ENCODE peak calls at places on chromosomes 12 and 14, in four cellular contexts. I is IMR-90, C is neuronal stem cell, J is H1. X is an unnamed sample.

GRCh38 chr12:57737467-57738141 is 938 bp downstream of the AGAP2 start:
- DNase-seq in I (peak; percentile 7), C (no peak), J (peak; percentile 71), X (no peak)

GRCh38 chr14:73610692-73611091 is 1.6 kb upstream of the ACOT6 start:
- DNase-seq in I (peak; percentile 22), C (no peak), J (no peak), X (no peak)

GRCh38 chr14:94368956-94369355 is 19.4 kb downstream of the SERPINA1 start:
- DNase-seq in I (no peak), C (no peak), J (no peak), X (no peak)

GRCh38 chr12:14167005-14167628 is 185.7 kb upstream of the GRIN2B start:
- DNase-seq in I (peak; percentile 41), C (peak; percentile 66), J (peak; percentile 76), X (peak; percentile 17)

GRCh38 chr12:95131589-95132335 is 58.3 kb upstream of the NR2C1 start:
- DNase-seq in I (no peak), C (no peak), J (no peak), X (no peak)

GRCh38 chr12:108123382-108123781 is 5.7 kb upstream of the WSCD2 start:
- DNase-seq in I (no peak), C (no peak), J (no peak), X (no peak)

GRCh38 chr14:75875958-75876357 is 105.8 kb downstream of the TGFB3 start:
- DNase-seq in I (no peak), C (no peak), J (no peak), X (no peak)

GRCh38 chr14:64970776-64971451 is 1.2 kb downstream of the RAB15 start:
- DNase-seq in I (peak; percentile 6), C (no peak), J (no peak), X (peak; percentile 71)

GRCh38 chr14:94383777-94384176 is 4.6 kb downstream of the SERPINA1 start:
- DNase-seq in I (no peak), C (no peak), J (peak; percentile 32), X (no peak)

GRCh38 chr12:88833641-88834116 is 253.4 kb upstream of the KITLG start:
- DNase-seq in I (peak; percentile 20), C (no peak), J (no peak), X (no peak)

GRCh38 chr12:52552055-52552454 is 890 bp downstream of the KRT71 start:
- DNase-seq in I (no peak), C (no peak), J (no peak), X (no peak)

GRCh38 chr14:29554335-29554734 is 373.3 kb downstream of the PRKD1 start:
- DNase-seq in I (no peak), C (no peak), J (no peak), X (no peak)

GRCh38 chr12:123934016-123934620 is 38.5 kb downstream of the CCDC92 start:
- DNase-seq in I (no peak), C (no peak), J (no peak), X (no peak)

GRCh38 chr14:79074501-79074900 is 904.3 kb downstream of the NRXN3 start:
- DNase-seq in I (no peak), C (no peak), J (no peak), X (peak; percentile 54)

GRCh38 chr14:93975791-93976476 is 436 bp downstream of the ASB2 start:
- DNase-seq in I (no peak), C (no peak), J (no peak), X (no peak)

GRCh38 chr14:59417301-59417700 is 47.9 kb downstream of the GPR135 start:
- DNase-seq in I (no peak), C (no peak), J (no peak), X (no peak)
- H3K27ac ChIP-seq in I (no peak overlapping the region), C (no peak overlapping the region), J (no peak overlapping the region), X (no peak overlapping the region)

GRCh38 chr14:90624228-90624627 is 192.0 kb downstream of the TTC7B start:
- DNase-seq in I (peak; percentile 62), C (no peak), J (no peak), X (peak; percentile 61)
- H3K14ac ChIP-seq in I (no peak overlapping the region), C (no peak overlapping the region), J (no peak overlapping the region), X (no peak overlapping the region)

DNA sequence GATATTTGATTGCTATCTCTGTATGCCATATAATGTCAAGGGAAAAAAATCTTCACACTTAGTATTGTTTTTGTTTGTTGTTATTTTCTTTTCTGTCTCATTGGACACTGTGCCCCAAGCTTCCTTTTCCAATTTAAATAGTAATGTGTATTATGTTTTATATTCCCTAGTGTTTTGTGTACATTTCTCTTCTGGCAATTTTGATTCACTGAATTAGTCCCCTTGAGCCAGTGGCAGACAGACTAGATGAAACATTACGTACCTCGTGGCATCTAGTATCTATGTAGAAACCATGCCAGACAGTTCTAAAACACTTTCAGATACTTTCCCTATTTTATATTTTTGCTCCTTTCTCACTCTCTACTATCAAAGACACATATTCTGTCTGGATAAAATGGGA is at the start of gene OR6C1:
- DNase-seq in I (no peak), C (no peak), J (no peak), X (no peak)
- H3K27ac ChIP-seq in I (no peak within 1 kb of the TSS), C (no peak within 1 kb of the TSS), J (no peak within 1 kb of the TSS), X (no peak within 1 kb of the TSS)

GRCh38 chr12:120687570-120688289 is 781 bp downstream of the MLEC start:
- DNase-seq in I (no peak), C (no peak), J (no peak), X (no peak)
- H3K14ac ChIP-seq in I (peak overlapping the region; percentile 30), C (peak overlapping the region; percentile 72), J (no peak overlapping the region), X (peak overlapping the region; percentile 89)

GRCh38 chr12:56150563-56150962 is 1.8 kb upstream of the MYL6B start:
- DNase-seq in I (peak; percentile 43), C (no peak), J (no peak), X (peak; percentile 29)

GRCh38 chr12:56145218-56145617 is 7.2 kb upstream of the MYL6B start:
- DNase-seq in I (no peak), C (no peak), J (no peak), X (no peak)

GRCh38 chr12:56143225-56143624 is 9.2 kb upstream of the MYL6B start:
- DNase-seq in I (no peak), C (no peak), J (no peak), X (no peak)

GRCh38 chr12:56143870-56144269 is 8.5 kb upstream of the MYL6B start:
- DNase-seq in I (no peak), C (no peak), J (no peak), X (no peak)

DNA sequence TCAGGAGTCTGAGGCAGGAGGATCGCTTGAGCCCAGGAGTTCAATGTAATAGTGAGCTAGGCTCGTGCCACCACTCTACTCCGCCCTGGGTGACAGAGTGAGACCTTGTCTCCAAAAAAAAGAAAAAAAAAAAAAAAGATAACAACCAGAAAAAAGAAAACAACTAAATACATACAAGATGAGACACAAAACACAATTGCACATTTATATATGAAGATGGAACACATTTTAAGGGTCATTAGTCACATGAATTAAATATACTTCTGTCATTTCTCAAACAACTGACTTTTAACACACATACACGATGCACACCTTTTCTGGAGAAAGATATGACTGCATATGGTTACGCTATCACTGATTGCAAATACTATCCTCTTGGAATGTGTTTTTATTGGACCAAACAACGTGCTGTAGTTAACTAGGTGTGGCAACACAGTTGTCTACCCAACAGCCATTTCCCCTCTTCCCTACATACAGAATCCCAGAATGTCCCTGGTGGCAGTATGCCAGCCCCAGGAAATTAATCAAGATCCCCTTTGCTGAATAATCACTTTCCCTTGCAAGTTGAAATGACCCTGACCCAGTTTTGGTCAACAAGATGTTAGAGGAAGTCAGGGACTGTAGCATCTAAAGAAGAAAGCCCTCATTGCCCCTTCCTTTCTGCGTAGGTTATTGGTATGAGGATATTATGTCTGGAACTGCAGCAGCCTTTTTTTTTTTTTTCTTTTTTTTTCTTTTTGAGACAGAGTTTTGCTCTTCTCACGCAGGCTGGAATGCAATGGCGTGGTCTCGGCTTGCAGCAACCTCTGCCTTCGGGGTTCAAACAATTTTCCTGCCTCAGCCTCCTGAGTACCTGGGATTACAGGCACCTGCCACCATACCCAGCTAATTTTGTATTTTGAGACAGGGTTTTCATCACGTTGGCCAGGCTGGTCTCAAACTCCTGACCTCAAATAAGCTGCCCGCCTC is 5.6 kb upstream of the MYL6B start:
- DNase-seq in I (no peak), C (no peak), J (no peak), X (peak; percentile 78)
- H3K27ac ChIP-seq in I (no peak overlapping the region), C (no peak overlapping the region), J (no peak overlapping the region), X (no peak overlapping the region)

DNA sequence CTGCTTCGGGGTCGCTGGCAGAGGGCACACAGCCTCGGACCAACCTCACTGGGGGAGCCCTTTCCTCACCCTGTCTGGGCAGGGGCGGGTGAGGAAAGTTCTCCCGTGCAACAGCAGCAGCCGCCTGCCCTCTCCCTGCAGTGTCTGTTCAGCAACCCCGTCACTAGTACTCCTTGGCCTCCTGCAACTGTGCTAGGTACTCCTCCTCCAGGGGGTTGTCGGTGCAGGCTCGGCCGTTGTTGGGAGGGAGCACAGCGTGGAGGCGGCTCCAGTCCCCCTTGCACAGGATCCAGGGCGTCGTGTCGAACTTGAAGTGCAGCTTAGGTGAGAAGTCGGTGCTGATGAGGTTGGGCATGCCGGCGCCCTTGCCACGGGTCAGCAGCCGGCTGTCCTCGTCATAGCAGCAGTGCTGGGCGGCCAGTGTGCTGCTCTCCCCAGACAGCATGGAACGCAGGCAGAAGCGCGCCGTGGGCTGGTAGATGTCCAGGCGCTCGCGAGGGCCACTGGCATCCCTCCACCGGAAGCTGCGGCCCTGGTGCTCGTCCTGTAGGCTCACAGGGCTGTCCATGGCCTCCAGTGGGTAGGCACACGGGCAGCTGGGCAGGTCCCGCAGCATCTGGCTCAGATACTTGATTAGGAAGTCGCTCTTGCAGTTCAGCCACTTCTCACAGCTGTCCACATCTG is 17.7 kb downstream of the AHSA1 start:
- DNase-seq in I (no peak), C (no peak), J (no peak), X (no peak)
- H3K14ac ChIP-seq in I (no peak overlapping the region), C (peak overlapping the region; percentile 82), J (no peak overlapping the region), X (no peak overlapping the region)

DNA sequence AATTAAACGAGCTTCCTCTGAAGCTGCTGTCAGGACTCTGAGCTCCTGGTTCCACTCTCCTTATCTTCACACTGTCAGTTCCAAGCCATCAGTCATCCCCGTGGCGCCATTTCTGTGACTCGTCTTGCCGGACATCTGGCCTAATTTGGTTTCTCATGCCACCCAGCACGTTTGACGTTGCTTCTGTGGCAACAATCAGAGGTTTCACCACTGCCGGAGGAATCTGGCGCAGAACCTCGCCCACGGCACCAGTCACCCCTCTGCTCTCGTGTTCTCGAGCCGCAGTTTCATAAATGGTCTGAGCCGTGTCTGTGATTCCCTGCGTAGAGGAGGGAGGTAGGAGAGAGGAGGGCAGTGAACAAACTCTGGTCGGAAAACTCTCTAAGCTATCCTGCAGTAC is 29.7 kb downstream of the BDKRB1 start:
- DNase-seq in I (peak; percentile 91), C (no peak), J (no peak), X (peak; percentile 82)
- H3K27ac ChIP-seq in I (peak overlapping the region; percentile 44), C (no peak overlapping the region), J (no peak overlapping the region), X (peak overlapping the region; percentile 80)